ENCODE peak calls at places on chromosome 20, in nine cellular contexts. X is thoracic aorta; T is CD8-positive, alpha-beta memory T cell; N is IMR-90; C is mammary epithelial cell; G is lower lobe of right lung; D is aorta; K is right cardiac atrium; I is GM23248. O is an unnamed sample.

GRCh38 chr20:33443512-33444239 is at the start of gene SNTA1:
- DNase-seq in X (peak; percentile 79), T (peak; percentile 90), N (peak; percentile 49), C (peak; percentile 73), G (peak; percentile 98), D (peak; percentile 97), K (peak; percentile 93), I (peak; percentile 87), O (peak; percentile 64)

GRCh38 chr20:18091624-18092023 is 33.9 kb upstream of the OVOL2 start:
- DNase-seq in X (no peak), T (no peak), N (no peak), C (no peak), G (no peak), D (no peak), K (no peak), I (no peak), O (no peak)

GRCh38 chr20:9068232-9068781 is 580 bp upstream of the PLCB4 start:
- DNase-seq in X (no peak), T (no peak), N (peak; percentile 41), C (no peak), G (no peak), D (peak; percentile 84), K (peak; percentile 47), I (peak; percentile 65), O (no peak)

GRCh38 chr20:46408281-46408731 is 1.9 kb upstream of the ELMO2 start:
- DNase-seq in X (no peak), T (no peak), N (no peak), C (peak; percentile 37), G (no peak), D (no peak), K (no peak), I (no peak), O (no peak)

GRCh38 chr20:50957798-50958732 is at the start of gene DPM1:
- DNase-seq in X (peak; percentile 50), T (peak; percentile 85), N (peak; percentile 89), C (peak; percentile 86), G (peak; percentile 89), D (peak; percentile 94), K (peak; percentile 88), I (peak; percentile 93), O (no peak)

GRCh38 chr20:37627060-37627766 is 66.6 kb upstream of the CTNNBL1 start:
- DNase-seq in X (no peak), T (no peak), N (peak; percentile 55), C (peak; percentile 40), G (no peak), D (no peak), K (peak; percentile 57), I (peak; percentile 63), O (no peak)

GRCh38 chr20:50218987-50219435 is 28.4 kb downstream of the CEBPB start:
- DNase-seq in X (no peak), T (no peak), N (no peak), C (no peak), G (peak; percentile 44), D (no peak), K (no peak), I (no peak), O (no peak)

GRCh38 chr20:52102126-52102525 is 89.5 kb downstream of the ZFP64 start:
- DNase-seq in X (no peak), T (no peak), N (no peak), C (no peak), G (no peak), D (no peak), K (no peak), I (no peak), O (no peak)

GRCh38 chr20:962223-962622 is 39.9 kb downstream of the RSPO4 start:
- DNase-seq in X (no peak), T (no peak), N (no peak), C (no peak), G (no peak), D (no peak), K (no peak), I (no peak), O (no peak)

GRCh38 chr20:18928626-18929025 is 115.0 kb downstream of the SCP2D1 start:
- DNase-seq in X (no peak), T (no peak), N (no peak), C (no peak), G (no peak), D (no peak), K (no peak), I (no peak), O (no peak)

GRCh38 chr20:36035720-36036119 is 67.3 kb downstream of the CNBD2 start:
- DNase-seq in X (no peak), T (no peak), N (no peak), C (peak; percentile 95), G (no peak), D (no peak), K (no peak), I (peak; percentile 51), O (no peak)

GRCh38 chr20:6265204-6265904 is 142.5 kb upstream of the FERMT1 start:
- DNase-seq in X (no peak), T (no peak), N (peak; percentile 73), C (peak; percentile 41), G (no peak), D (no peak), K (no peak), I (peak; percentile 71), O (no peak)

GRCh38 chr20:13331536-13331935 is 110.5 kb downstream of the ISM1 start:
- DNase-seq in X (no peak), T (no peak), N (no peak), C (peak; percentile 12), G (no peak), D (no peak), K (no peak), I (peak; percentile 62), O (no peak)

GRCh38 chr20:50520222-50520877 is 10.2 kb downstream of the PTPN1 start:
- DNase-seq in X (no peak), T (no peak), N (no peak), C (no peak), G (no peak), D (no peak), K (no peak), I (peak; percentile 44), O (no peak)

GRCh38 chr20:61979090-61979489 is 86.6 kb downstream of the TAF4 start:
- DNase-seq in X (no peak), T (no peak), N (no peak), C (no peak), G (no peak), D (peak; percentile 37), K (no peak), I (no peak), O (no peak)

GRCh38 chr20:62143976-62144825 is 632 bp downstream of the SS18L1 start:
- DNase-seq in X (no peak), T (peak; percentile 36), N (peak; percentile 60), C (peak; percentile 64), G (peak; percentile 76), D (peak; percentile 91), K (peak; percentile 70), I (peak; percentile 88), O (no peak)

GRCh38 chr20:45341939-45342862 is 6.0 kb downstream of the SDC4 start:
- DNase-seq in X (no peak), T (no peak), N (peak; percentile 74), C (peak; percentile 62), G (peak; percentile 74), D (peak; percentile 91), K (peak; percentile 62), I (peak; percentile 76), O (no peak)

GRCh38 chr20:51622004-51622874 is 79.7 kb upstream of the NFATC2 start:
- DNase-seq in X (no peak), T (no peak), N (no peak), C (no peak), G (no peak), D (no peak), K (no peak), I (no peak), O (no peak)

GRCh38 chr20:22404609-22405170 is 179.7 kb downstream of the FOXA2 start:
- DNase-seq in X (no peak), T (no peak), N (no peak), C (no peak), G (no peak), D (no peak), K (no peak), I (peak; percentile 41), O (no peak)

GRCh38 chr20:31869942-31870702 is at the start of the genes DUSP15 and TTLL9:
- DNase-seq in X (no peak), T (no peak), N (no peak), C (no peak), G (peak; percentile 61), D (peak; percentile 84), K (peak; percentile 47), I (peak; percentile 49), O (no peak)
- H3K4me3 ChIP-seq in X (peak within 1 kb of the TSS; percentile 77), T (peak within 1 kb of the TSS; percentile 32), N (peak within 1 kb of the TSS; percentile 42), C (peak within 1 kb of the TSS; percentile 43), G (peak within 1 kb of the TSS; percentile 70), D (peak within 1 kb of the TSS; percentile 41), K (peak within 1 kb of the TSS; percentile 60), I (peak within 1 kb of the TSS; percentile 64), O (peak within 1 kb of the TSS; percentile 41)

GRCh38 chr20:60948230-60948629 is 303.8 kb upstream of the CDH4 start:
- DNase-seq in X (no peak), T (no peak), N (no peak), C (no peak), G (no peak), D (no peak), K (no peak), I (no peak), O (no peak)
- H3K9me3 ChIP-seq in X (no peaks in the 10 kb centered on the region), T (no peaks in the 10 kb centered on the region), N (peaks cover 23% of the 10 kb centered on the region), C (peaks cover 3% of the 10 kb centered on the region), G (no peaks in the 10 kb centered on the region), D (no peaks in the 10 kb centered on the region), K (no peaks in the 10 kb centered on the region), I (no peaks in the 10 kb centered on the region), O (no peaks in the 10 kb centered on the region)

DNA sequence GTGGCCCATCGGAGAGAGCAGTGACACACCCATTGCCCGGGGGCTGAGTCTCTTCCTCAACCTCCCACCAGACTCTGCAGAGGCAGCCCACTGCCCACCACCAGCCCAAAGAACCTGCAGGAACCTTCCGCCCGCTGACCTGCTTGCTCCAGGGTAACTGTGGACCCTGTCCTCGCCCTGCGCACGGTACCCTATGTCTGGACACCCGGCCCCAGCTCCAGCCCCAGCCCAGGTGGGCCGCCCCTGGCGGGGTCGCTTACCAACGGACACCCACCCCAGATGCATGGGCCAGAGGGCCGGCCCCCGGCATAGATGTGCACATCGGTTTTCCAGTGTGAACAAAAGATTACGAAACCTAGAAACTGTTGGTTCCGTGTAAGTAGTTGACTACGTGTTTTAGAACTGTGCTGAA is 118.2 kb downstream of the JPH2 start:
- DNase-seq in X (no peak), T (no peak), N (no peak), C (no peak), G (no peak), D (no peak), K (no peak), I (no peak), O (no peak)
- H3K4me3 ChIP-seq in X (no peak overlapping the region), T (peak overlapping the region; percentile 43), N (no peak overlapping the region), C (no peak overlapping the region), G (no peak overlapping the region), D (no peak overlapping the region), K (no peak overlapping the region), I (no peak overlapping the region), O (no peak overlapping the region)

DNA sequence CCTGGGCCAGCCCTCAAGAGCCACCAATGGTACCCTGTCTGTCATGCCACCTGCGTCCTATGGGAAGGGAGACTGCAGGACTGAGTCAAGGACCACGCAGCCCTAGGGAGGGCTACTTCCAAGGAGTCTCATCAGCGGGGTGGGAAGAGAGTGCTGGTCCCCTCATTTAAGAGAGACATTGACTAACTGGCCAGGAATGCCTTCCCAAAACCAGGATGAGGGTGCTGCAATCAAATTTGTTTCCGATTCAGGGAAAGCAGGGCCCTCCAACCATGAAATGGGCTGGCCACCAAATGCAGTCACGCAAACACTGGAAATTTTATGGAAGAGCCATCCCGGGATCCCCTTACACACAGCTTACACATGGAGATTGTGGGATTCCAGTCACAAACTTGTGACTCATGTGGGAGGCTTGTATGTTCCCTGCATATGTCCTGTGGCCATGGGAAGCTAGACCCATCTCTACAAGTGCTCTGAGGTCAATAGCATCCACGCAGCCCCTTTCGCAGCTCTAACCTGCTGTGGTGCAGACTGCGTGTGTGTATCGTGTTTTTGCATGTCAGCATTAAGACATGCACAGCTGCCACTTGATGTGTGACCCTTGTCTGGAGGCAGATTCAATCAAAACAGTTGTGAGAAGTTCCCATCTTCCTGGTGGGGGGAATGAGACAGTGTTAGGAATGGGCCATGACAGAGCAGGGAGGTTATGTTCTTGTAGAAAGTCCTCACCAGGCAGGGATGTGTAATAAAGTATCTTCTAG is 53.0 kb upstream of the CST7 start:
- DNase-seq in X (no peak), T (no peak), N (no peak), C (no peak), G (no peak), D (no peak), K (no peak), I (no peak), O (no peak)
- H3K9me3 ChIP-seq in X (no peaks in the 10 kb centered on the region), T (no peaks in the 10 kb centered on the region), N (no peaks in the 10 kb centered on the region), C (no peaks in the 10 kb centered on the region), G (peaks cover 15% of the 10 kb centered on the region), D (peaks cover 8% of the 10 kb centered on the region), K (no peaks in the 10 kb centered on the region), I (no peaks in the 10 kb centered on the region), O (peaks cover 10% of the 10 kb centered on the region)

O was measured in esophagus squamous epithelium.